ENCODE peak calls at places on chromosomes 1 and 21, in ten cellular contexts. S is A172; O is putamen; W is stimulated activated CD4-positive, alpha-beta T cell treated with anti-CD3 and anti-CD28 coated beads, TNF-alpha, amount 100 ng/mL, for 48 hours; X is transverse colon; L is left lung; B is fibroblast of lung; E is SK-N-DZ; G is head of caudate nucleus; F is stimulated activated CD8-positive, alpha-beta memory T cell treated with anti-CD3 and anti-CD28 coated beads, Interleukin-4, amount 100 ng/mL, for 48 hours. D is an unnamed sample.

GRCh38 chr21:31630062-31630711 is 29.3 kb upstream of the SOD1 start:
- DNase-seq in B (peak; percentile 96), W (no peak), F (no peak), X (no peak), L (no peak), O (no peak), E (no peak), G (no peak), S (peak; percentile 91), D (peak; percentile 67)

GRCh38 chr21:45972353-45972715 is 9.2 kb upstream of the COL6A1 start:
- DNase-seq in L (peak; percentile 74), E (no peak), B (peak; percentile 31), W (no peak), F (no peak), X (peak; percentile 13), G (no peak), S (no peak), O (no peak), D (no peak)

GRCh38 chr21:34865922-34866271 is 183.2 kb downstream of the RUNX1 start:
- DNase-seq in O (no peak), L (no peak), F (peak; percentile 41), X (peak; percentile 28), B (no peak), E (no peak), G (no peak), S (no peak), W (no peak), D (no peak)

GRCh38 chr1:118862755-118863154 is 125.4 kb downstream of the TBX15 start:
- DNase-seq in W (no peak), E (no peak), L (no peak), O (no peak), F (no peak), G (no peak), X (no peak), B (no peak), S (no peak), D (peak; percentile 98)

GRCh38 chr1:226248091-226248490 is 24.6 kb downstream of the MIXL1 start:
- DNase-seq in O (no peak), L (no peak), G (no peak), B (peak; percentile 68), F (no peak), W (no peak), S (no peak), E (no peak), X (no peak), D (no peak)

GRCh38 chr1:56106551-56107277 is 472.6 kb downstream of the PLPP3 start:
- DNase-seq in F (no peak), E (no peak), S (no peak), X (no peak), W (no peak), G (no peak), L (no peak), B (no peak), O (no peak), D (no peak)

GRCh38 chr1:151085953-151086559 is 15.5 kb downstream of the GABPB2 start:
- DNase-seq in B (no peak), G (no peak), X (no peak), W (no peak), O (no peak), L (no peak), S (no peak), F (no peak), E (no peak), D (no peak)

GRCh38 chr1:71083271-71083670 is 2.4 kb upstream of the ZRANB2 start:
- DNase-seq in W (no peak), S (no peak), L (no peak), G (no peak), E (no peak), O (peak; percentile 50), F (no peak), X (no peak), B (peak; percentile 6), D (no peak)

GRCh38 chr1:214058071-214058470 is 70.3 kb downstream of the PROX1 start:
- DNase-seq in F (no peak), L (no peak), X (no peak), S (no peak), G (no peak), E (no peak), O (no peak), W (no peak), B (no peak), D (no peak)

GRCh38 chr1:45258059-45258650 is 51.8 kb upstream of the ZSWIM5 start:
- DNase-seq in L (no peak), F (no peak), W (no peak), B (no peak), G (no peak), E (no peak), X (no peak), O (no peak), S (no peak), D (no peak)

GRCh38 chr1:17370618-17371017 is 1.4 kb upstream of the PADI6 start:
- DNase-seq in L (no peak), B (no peak), S (no peak), E (no peak), G (no peak), W (no peak), F (no peak), O (no peak), X (no peak), D (peak; percentile 33)

GRCh38 chr1:174799136-174799479 is 200.6 kb upstream of the CACYBP start:
- DNase-seq in O (no peak), E (no peak), X (no peak), G (no peak), B (no peak), F (no peak), L (no peak), S (no peak), W (no peak), D (no peak)

GRCh38 chr1:236795757-236796719 is 946 bp downstream of the MTR start:
- DNase-seq in O (peak; percentile 2), E (no peak), S (peak; percentile 42), F (peak; percentile 80), G (peak; percentile 60), L (no peak), X (no peak), W (peak; percentile 60), B (peak; percentile 57), D (peak; percentile 20)

D was measured in RCC 7860.